ENCODE peak calls at places on chromosomes 2 and 18, in six cellular contexts. E, Z, V, X, S and Q are unnamed samples.

GRCh38 chr18:36284671-36285295 is 12.7 kb upstream of the FHOD3 start:
- DNase-seq in V (peak; percentile 33), E (peak; percentile 73), X (no peak), S (no peak), Z (no peak), Q (no peak)

GRCh38 chr2:20506281-20506685 is 59.4 kb downstream of the RHOB start:
- DNase-seq in E (no peak), V (no peak), S (no peak), X (no peak), Z (no peak), Q (no peak)

GRCh38 chr2:237708491-237708890 is 81.1 kb downstream of the LRRFIP1 start:
- DNase-seq in V (no peak), X (no peak), Z (no peak), E (no peak), S (no peak), Q (no peak)

GRCh38 chr2:209425082-209426071 is 1.5 kb downstream of the MAP2 start:
- DNase-seq in Z (no peak), S (no peak), V (no peak), E (peak; percentile 34), X (peak; percentile 12), Q (no peak)

GRCh38 chr2:118604346-118604745 is 243.1 kb downstream of the EN1 start:
- DNase-seq in S (no peak), X (no peak), V (no peak), E (no peak), Z (no peak), Q (no peak)

GRCh38 chr2:203693242-203693879 is 13.1 kb upstream of the CD28 start:
- DNase-seq in X (no peak), E (no peak), Z (no peak), V (no peak), S (no peak), Q (no peak)

GRCh38 chr2:13353083-13353482 is 636.3 kb downstream of the TRIB2 start:
- DNase-seq in E (no peak), V (no peak), Z (no peak), S (no peak), X (no peak), Q (peak; percentile 8)

GRCh38 chr2:194166818-194167217 is 1490.2 kb upstream of the SLC39A10 start:
- DNase-seq in E (peak; percentile 51), Z (no peak), V (no peak), X (no peak), S (no peak), Q (no peak)

GRCh38 chr2:234633581-234634230 is 136.8 kb upstream of the ARL4C start:
- DNase-seq in Z (no peak), X (no peak), S (no peak), V (no peak), E (no peak), Q (no peak)

GRCh38 chr2:227163998-227164744 is at the start of the genes COL4A3 and COL4A4:
- DNase-seq in Z (no peak), S (peak; percentile 76), E (peak; percentile 28), X (peak; percentile 65), V (peak; percentile 59), Q (peak; percentile 72)

GRCh38 chr2:216008387-216008786 is 5.0 kb downstream of the MREG start:
- DNase-seq in V (no peak), X (no peak), E (no peak), S (no peak), Z (no peak), Q (no peak)

GRCh38 chr18:23631746-23632145 is 31.0 kb downstream of the ANKRD29 start:
- DNase-seq in X (no peak), E (no peak), S (no peak), V (no peak), Z (no peak), Q (no peak)

GRCh38 chr2:137809837-137810236 is 154.4 kb upstream of the HNMT start:
- DNase-seq in X (no peak), V (no peak), E (no peak), Z (no peak), S (no peak), Q (no peak)

GRCh38 chr18:57438669-57439616 is 3.8 kb downstream of the ONECUT2 start:
- DNase-seq in S (no peak), X (no peak), E (no peak), Z (no peak), V (no peak), Q (no peak)

GRCh38 chr2:101253013-101253712 is 477 bp downstream of the CNOT11 start:
- DNase-seq in X (peak; percentile 76), V (peak; percentile 76), Z (peak; percentile 67), E (peak; percentile 27), S (peak; percentile 67), Q (peak; percentile 77)

GRCh38 chr2:173164361-173164760 is 88.7 kb downstream of the MAP3K20 start:
- DNase-seq in X (no peak), E (no peak), V (no peak), Z (no peak), S (no peak), Q (no peak)

GRCh38 chr2:150495993-150496627 is 8.6 kb upstream of the RND3 start:
- DNase-seq in Z (no peak), X (no peak), S (no peak), V (no peak), E (no peak), Q (no peak)

GRCh38 chr2:182302174-182302573 is 124.7 kb downstream of the PDE1A start:
- DNase-seq in Z (no peak), S (no peak), X (no peak), E (peak; percentile 46), V (no peak), Q (no peak)

DNA sequence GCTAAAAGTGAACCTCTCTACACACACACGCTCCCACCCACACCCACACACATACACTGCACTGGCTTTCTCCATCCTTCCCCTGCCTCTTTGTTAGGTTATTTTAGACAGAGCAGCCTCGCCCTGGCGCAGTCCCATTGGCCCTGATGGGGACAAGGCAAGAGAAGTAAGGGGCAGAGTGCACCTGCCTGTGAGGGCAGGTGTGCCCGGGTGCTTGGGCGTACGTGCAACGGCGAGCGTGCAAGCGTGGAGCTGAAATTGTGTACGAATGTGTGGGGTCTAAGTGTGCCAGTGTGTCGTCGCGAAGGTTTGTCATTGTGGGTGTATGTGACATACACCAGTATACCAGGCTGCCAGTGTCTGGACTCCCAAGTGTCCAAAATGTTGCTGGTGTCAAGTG is 514 bp downstream of the LRATD1 start:
- DNase-seq in Z (no peak), V (no peak), S (no peak), E (no peak), X (peak; percentile 19), Q (peak; percentile 27)
- H3K27me3 ChIP-seq in Z (no peaks in the 10 kb centered on the region), V (no peaks in the 10 kb centered on the region), S (no peaks in the 10 kb centered on the region), E (peaks cover 99% of the 10 kb centered on the region), X (peaks cover 12% of the 10 kb centered on the region), Q (no peaks in the 10 kb centered on the region)

GRCh38 chr18:13461488-13461887 is 242.9 kb downstream of the LDLRAD4 start:
- DNase-seq in X (no peak), V (no peak), Z (no peak), S (no peak), E (peak; percentile 41), Q (no peak)

GRCh38 chr18:13461936-13462335 is 243.4 kb downstream of the LDLRAD4 start:
- DNase-seq in V (no peak), E (no peak), S (no peak), Z (no peak), X (no peak), Q (no peak)

GRCh38 chr18:13460946-13461345 is 242.4 kb downstream of the LDLRAD4 start:
- DNase-seq in S (no peak), E (no peak), X (no peak), V (no peak), Z (no peak), Q (no peak)

GRCh38 chr18:13463526-13463925 is 245.0 kb downstream of the LDLRAD4 start:
- DNase-seq in V (no peak), X (no peak), E (no peak), S (no peak), Z (no peak), Q (no peak)

GRCh38 chr18:13462686-13463085 is 244.1 kb downstream of the LDLRAD4 start:
- DNase-seq in V (no peak), Z (no peak), X (no peak), E (no peak), S (no peak), Q (no peak)
- H3K4me1 ChIP-seq in V (peaks cover 10% of the 10 kb centered on the region), Z (peaks cover 33% of the 10 kb centered on the region), X (peaks cover 4% of the 10 kb centered on the region), E (peaks cover 27% of the 10 kb centered on the region), S (no peaks in the 10 kb centered on the region), Q (no peaks in the 10 kb centered on the region)

GRCh38 chr2:156321243-156321904 is 11.1 kb downstream of the NR4A2 start:
- DNase-seq in S (no peak), V (no peak), E (peak; percentile 34), X (peak; percentile 37), Z (no peak), Q (peak; percentile 16)

GRCh38 chr2:156323754-156324153 is 8.8 kb downstream of the NR4A2 start:
- DNase-seq in V (no peak), X (no peak), Z (no peak), E (no peak), S (no peak), Q (no peak)

GRCh38 chr2:156322681-156323211 is 9.8 kb downstream of the NR4A2 start:
- DNase-seq in X (no peak), E (no peak), Z (no peak), V (no peak), S (no peak), Q (no peak)

GRCh38 chr2:156320491-156320896 is 12.0 kb downstream of the NR4A2 start:
- DNase-seq in V (no peak), X (peak; percentile 43), E (peak; percentile 26), Z (no peak), S (no peak), Q (peak; percentile 58)

GRCh38 chr2:156322103-156322671 is 10.3 kb downstream of the NR4A2 start:
- DNase-seq in V (no peak), X (no peak), Z (no peak), E (no peak), S (no peak), Q (peak; percentile 27)
- H3K27me3 ChIP-seq in V (no peaks in the 10 kb centered on the region), X (peaks cover 4% of the 10 kb centered on the region), Z (peaks cover 41% of the 10 kb centered on the region), E (peaks cover 74% of the 10 kb centered on the region), S (no peaks in the 10 kb centered on the region), Q (no peaks in the 10 kb centered on the region)

GRCh38 chr2:55616509-55617159 is 788 bp downstream of the PPP4R3B start:
- DNase-seq in X (no peak), E (peak; percentile 51), V (no peak), S (no peak), Z (peak; percentile 35), Q (no peak)

GRCh38 chr2:55618025-55618648 is 715 bp upstream of the PPP4R3B start:
- DNase-seq in S (no peak), E (peak; percentile 9), Z (peak; percentile 5), V (no peak), X (no peak), Q (no peak)

GRCh38 chr2:55620123-55620779 is 2.8 kb upstream of the PPP4R3B start:
- DNase-seq in S (no peak), E (peak; percentile 16), V (no peak), Z (no peak), X (no peak), Q (no peak)

GRCh38 chr2:55617160-55618024 is at the start of gene PPP4R3B:
- DNase-seq in V (peak; percentile 99), X (peak; percentile 99), E (peak; percentile 100), Z (peak; percentile 99), S (peak; percentile 100), Q (peak; percentile 97)

GRCh38 chr2:55618649-55619055 is 1.2 kb upstream of the PPP4R3B start:
- DNase-seq in X (peak; percentile 51), E (peak; percentile 71), S (peak; percentile 58), Z (peak; percentile 20), V (peak; percentile 56), Q (peak; percentile 52)
- H3K4me1 ChIP-seq in X (no peaks in the 10 kb centered on the region), E (peaks cover 12% of the 10 kb centered on the region), S (peaks cover 9% of the 10 kb centered on the region), Z (peaks cover 26% of the 10 kb centered on the region), V (peaks cover 20% of the 10 kb centered on the region), Q (peaks cover 36% of the 10 kb centered on the region)